ENCODE peak calls at places on chromosomes 3 and 15, in four cellular contexts. L is activated naive CD4-positive, alpha-beta T cell; G is OCI-M1; F is fibroblast of the aortic adventitia. O is an unnamed sample.

GRCh38 chr3:5006755-5007202 is 27.5 kb downstream of the BHLHE40 start:
- DNase-seq in L (no peak), G (no peak), F (no peak), O (no peak)

GRCh38 chr15:74336061-74337005 is 31.1 kb downstream of the CYP11A1 start:
- DNase-seq in L (no peak), G (no peak), F (peak; percentile 42), O (no peak)

GRCh38 chr15:39125904-39126303 is 455.0 kb upstream of the THBS1 start:
- DNase-seq in L (no peak), G (peak; percentile 59), F (peak; percentile 49), O (no peak)

GRCh38 chr3:196414469-196414868 is 17.8 kb downstream of the UBXN7 start:
- DNase-seq in L (no peak), G (no peak), F (no peak), O (no peak)

GRCh38 chr3:175608351-175608750 is 749.2 kb downstream of the NAALADL2 start:
- DNase-seq in L (no peak), G (no peak), F (no peak), O (no peak)

GRCh38 chr3:149352556-149352955 is 19.1 kb upstream of the TM4SF18 start:
- DNase-seq in L (no peak), G (peak; percentile 54), F (peak; percentile 64), O (no peak)

GRCh38 chr3:194483850-194484249 is 3.0 kb downstream of the ATP13A3 start:
- DNase-seq in L (no peak), G (no peak), F (no peak), O (no peak)

GRCh38 chr3:66121288-66121687 is 82.6 kb upstream of the MAGI1 start:
- DNase-seq in L (no peak), G (no peak), F (peak; percentile 75), O (no peak)

GRCh38 chr3:146189519-146190173 is 28.7 kb upstream of the PLOD2 start:
- DNase-seq in L (no peak), G (peak; percentile 89), F (peak; percentile 77), O (no peak)

GRCh38 chr3:23161308-23161707 is 41.8 kb upstream of the UBE2E2 start:
- DNase-seq in L (no peak), G (no peak), F (no peak), O (no peak)

GRCh38 chr3:59886790-59887189 is 837.0 kb upstream of the CFAP20DC start:
- DNase-seq in L (no peak), G (no peak), F (no peak), O (no peak)

GRCh38 chr15:50431204-50431603 is 7.0 kb downstream of the USP8 start:
- DNase-seq in L (no peak), G (no peak), F (peak; percentile 21), O (no peak)

GRCh38 chr3:195076981-195077610 is 193.9 kb downstream of the XXYLT1 start:
- DNase-seq in L (no peak), G (no peak), F (no peak), O (no peak)

GRCh38 chr3:125651246-125651645 is 55.9 kb upstream of the OSBPL11 start:
- DNase-seq in L (no peak), G (no peak), F (peak; percentile 15), O (no peak)

GRCh38 chr15:75650908-75651809 is 3.4 kb downstream of the SNX33 start:
- DNase-seq in L (no peak), G (peak; percentile 55), F (no peak), O (no peak)

GRCh38 chr3:14352002-14352627 is 50.3 kb upstream of the SLC6A6 start:
- DNase-seq in L (no peak), G (peak; percentile 74), F (no peak), O (no peak)

GRCh38 chr15:62619105-62619504 is 423.4 kb upstream of the TPM1 start:
- DNase-seq in L (no peak), G (no peak), F (peak; percentile 19), O (no peak)

GRCh38 chr3:31421280-31422048 is 111.3 kb upstream of the STT3B start:
- DNase-seq in L (no peak), G (no peak), F (no peak), O (no peak)

GRCh38 chr3:37580237-37580636 is 281.4 kb upstream of the CTDSPL start:
- DNase-seq in L (no peak), G (no peak), F (peak; percentile 12), O (no peak)

GRCh38 chr3:102790742-102791141 is 355.9 kb downstream of the ZPLD1 start:
- DNase-seq in L (no peak), G (no peak), F (no peak), O (no peak)

GRCh38 chr3:183265713-183266417 is 12.8 kb downstream of the B3GNT5 start:
- DNase-seq in L (peak; percentile 2), G (no peak), F (peak; percentile 66), O (no peak)

GRCh38 chr3:52112056-52112455 is 42.2 kb downstream of the POC1A start:
- DNase-seq in L (no peak), G (no peak), F (no peak), O (no peak)

GRCh38 chr3:5036858-5037257 is 57.6 kb downstream of the BHLHE40 start:
- DNase-seq in L (no peak), G (peak; percentile 81), F (no peak), O (no peak)

GRCh38 chr3:61778095-61778494 is 216.7 kb downstream of the PTPRG start:
- DNase-seq in L (no peak), G (peak; percentile 14), F (no peak), O (no peak)

GRCh38 chr3:157119369-157119951 is 40.5 kb downstream of the CCNL1 start:
- DNase-seq in L (no peak), G (peak; percentile 97), F (no peak), O (no peak)

GRCh38 chr3:137013955-137014688 is 56.3 kb downstream of the IL20RB start:
- DNase-seq in L (peak; percentile 81), G (peak; percentile 94), F (peak; percentile 92), O (peak; percentile 82)

GRCh38 chr3:159169828-159170227 is 368.0 kb downstream of the MFSD1 start:
- DNase-seq in L (no peak), G (no peak), F (peak; percentile 70), O (peak; percentile 44)